ENCODE peak calls at places on chromosomes 12 and 14, in ten cellular contexts. One of them, this sample, is unnamed.

GRCh38 chr14:74979442-74980397 is 23.0 kb upstream of the EIF2B2 start:
- DNase-seq in stimulated activated CD4-positive, alpha-beta T cell treated with anti-CD3 and anti-CD28 coated beads, Interleukin-1b, Interleukin-23, amount 100 ng/mL, for 1 hour: no peak
- DNase-seq in amygdala: no peak
- DNase-seq in NCI-H1417: peak; percentile 43
- DNase-seq in hypothalamus: no peak
- DNase-seq in activated T-cell treated with anti-CD3 and anti-CD28 coated beads for 1 hour: no peak
- DNase-seq in NCI-H2081: no peak
- DNase-seq in CD8-positive, alpha-beta T cell: no peak
- DNase-seq in type B pancreatic cell: no peak
- DNase-seq in psoas muscle: peak; percentile 63
- DNase-seq in this sample: no peak

GRCh38 chr14:92603309-92604257 is 90.0 kb downstream of the RIN3 start:
- DNase-seq in amygdala: peak; percentile 51
- DNase-seq in NCI-H1417: peak; percentile 35
- DNase-seq in stimulated activated CD4-positive, alpha-beta T cell treated with anti-CD3 and anti-CD28 coated beads, Interleukin-1b, Interleukin-23, amount 100 ng/mL, for 1 hour: peak; percentile 30
- DNase-seq in hypothalamus: peak; percentile 28
- DNase-seq in NCI-H2081: peak; percentile 52
- DNase-seq in psoas muscle: no peak
- DNase-seq in activated T-cell treated with anti-CD3 and anti-CD28 coated beads for 1 hour: peak; percentile 41
- DNase-seq in CD8-positive, alpha-beta T cell: peak; percentile 41
- DNase-seq in type B pancreatic cell: no peak
- DNase-seq in this sample: no peak

GRCh38 chr12:24014853-24015590 is 65.6 kb upstream of the SOX5 start:
- DNase-seq in activated T-cell treated with anti-CD3 and anti-CD28 coated beads for 1 hour: no peak
- DNase-seq in NCI-H2081: peak; percentile 40
- DNase-seq in psoas muscle: no peak
- DNase-seq in stimulated activated CD4-positive, alpha-beta T cell treated with anti-CD3 and anti-CD28 coated beads, Interleukin-1b, Interleukin-23, amount 100 ng/mL, for 1 hour: no peak
- DNase-seq in type B pancreatic cell: no peak
- DNase-seq in NCI-H1417: no peak
- DNase-seq in amygdala: no peak
- DNase-seq in hypothalamus: no peak
- DNase-seq in CD8-positive, alpha-beta T cell: no peak
- DNase-seq in this sample: no peak

GRCh38 chr12:79360269-79360668 is 330.5 kb downstream of the PAWR start:
- DNase-seq in psoas muscle: no peak
- DNase-seq in NCI-H2081: no peak
- DNase-seq in amygdala: no peak
- DNase-seq in type B pancreatic cell: no peak
- DNase-seq in CD8-positive, alpha-beta T cell: no peak
- DNase-seq in stimulated activated CD4-positive, alpha-beta T cell treated with anti-CD3 and anti-CD28 coated beads, Interleukin-1b, Interleukin-23, amount 100 ng/mL, for 1 hour: no peak
- DNase-seq in activated T-cell treated with anti-CD3 and anti-CD28 coated beads for 1 hour: no peak
- DNase-seq in NCI-H1417: no peak
- DNase-seq in hypothalamus: no peak
- DNase-seq in this sample: no peak

GRCh38 chr14:54387328-54387727 is 9.5 kb upstream of the CDKN3 start:
- DNase-seq in type B pancreatic cell: no peak
- DNase-seq in NCI-H1417: no peak
- DNase-seq in activated T-cell treated with anti-CD3 and anti-CD28 coated beads for 1 hour: no peak
- DNase-seq in CD8-positive, alpha-beta T cell: no peak
- DNase-seq in amygdala: no peak
- DNase-seq in stimulated activated CD4-positive, alpha-beta T cell treated with anti-CD3 and anti-CD28 coated beads, Interleukin-1b, Interleukin-23, amount 100 ng/mL, for 1 hour: no peak
- DNase-seq in hypothalamus: no peak
- DNase-seq in psoas muscle: no peak
- DNase-seq in NCI-H2081: no peak
- DNase-seq in this sample: no peak

GRCh38 chr14:52355526-52355925 is 41.4 kb downstream of the PTGER2 start:
- DNase-seq in stimulated activated CD4-positive, alpha-beta T cell treated with anti-CD3 and anti-CD28 coated beads, Interleukin-1b, Interleukin-23, amount 100 ng/mL, for 1 hour: no peak
- DNase-seq in CD8-positive, alpha-beta T cell: no peak
- DNase-seq in type B pancreatic cell: no peak
- DNase-seq in activated T-cell treated with anti-CD3 and anti-CD28 coated beads for 1 hour: no peak
- DNase-seq in NCI-H2081: no peak
- DNase-seq in hypothalamus: no peak
- DNase-seq in NCI-H1417: no peak
- DNase-seq in psoas muscle: no peak
- DNase-seq in amygdala: no peak
- DNase-seq in this sample: no peak

GRCh38 chr14:65019944-65020566 is 33.4 kb downstream of the FNTB start:
- DNase-seq in hypothalamus: no peak
- DNase-seq in stimulated activated CD4-positive, alpha-beta T cell treated with anti-CD3 and anti-CD28 coated beads, Interleukin-1b, Interleukin-23, amount 100 ng/mL, for 1 hour: no peak
- DNase-seq in type B pancreatic cell: no peak
- DNase-seq in amygdala: no peak
- DNase-seq in psoas muscle: no peak
- DNase-seq in NCI-H2081: peak; percentile 55
- DNase-seq in NCI-H1417: peak; percentile 19
- DNase-seq in activated T-cell treated with anti-CD3 and anti-CD28 coated beads for 1 hour: no peak
- DNase-seq in CD8-positive, alpha-beta T cell: no peak
- DNase-seq in this sample: peak; percentile 46

GRCh38 chr12:64544796-64545382 is 65.4 kb upstream of the RASSF3 start:
- DNase-seq in hypothalamus: no peak
- DNase-seq in stimulated activated CD4-positive, alpha-beta T cell treated with anti-CD3 and anti-CD28 coated beads, Interleukin-1b, Interleukin-23, amount 100 ng/mL, for 1 hour: no peak
- DNase-seq in NCI-H2081: peak; percentile 84
- DNase-seq in amygdala: no peak
- DNase-seq in type B pancreatic cell: no peak
- DNase-seq in CD8-positive, alpha-beta T cell: no peak
- DNase-seq in activated T-cell treated with anti-CD3 and anti-CD28 coated beads for 1 hour: no peak
- DNase-seq in psoas muscle: no peak
- DNase-seq in NCI-H1417: peak; percentile 27
- DNase-seq in this sample: no peak

GRCh38 chr12:121893901-121894540 is 5.4 kb downstream of the PSMD9 start:
- DNase-seq in NCI-H2081: no peak
- DNase-seq in psoas muscle: no peak
- DNase-seq in amygdala: no peak
- DNase-seq in type B pancreatic cell: no peak
- DNase-seq in hypothalamus: no peak
- DNase-seq in stimulated activated CD4-positive, alpha-beta T cell treated with anti-CD3 and anti-CD28 coated beads, Interleukin-1b, Interleukin-23, amount 100 ng/mL, for 1 hour: no peak
- DNase-seq in activated T-cell treated with anti-CD3 and anti-CD28 coated beads for 1 hour: no peak
- DNase-seq in CD8-positive, alpha-beta T cell: no peak
- DNase-seq in NCI-H1417: peak; percentile 42
- DNase-seq in this sample: no peak

GRCh38 chr12:95003921-95004272 is 400 bp upstream of the NDUFA12 start:
- DNase-seq in hypothalamus: no peak
- DNase-seq in type B pancreatic cell: no peak
- DNase-seq in NCI-H2081: no peak
- DNase-seq in psoas muscle: no peak
- DNase-seq in CD8-positive, alpha-beta T cell: no peak
- DNase-seq in NCI-H1417: no peak
- DNase-seq in amygdala: no peak
- DNase-seq in activated T-cell treated with anti-CD3 and anti-CD28 coated beads for 1 hour: no peak
- DNase-seq in stimulated activated CD4-positive, alpha-beta T cell treated with anti-CD3 and anti-CD28 coated beads, Interleukin-1b, Interleukin-23, amount 100 ng/mL, for 1 hour: no peak
- DNase-seq in this sample: no peak